ENCODE peak calls at places on chromosomes 13 and 19, in five cellular contexts. One of them, this sample, is unnamed. For H3K36me3, the result is how much of the 10 kb centered on the place peaks cover.

GRCh38 chr13:97346561-97347254 is 87.3 kb upstream of the RAP2A start:
- DNase-seq in adrenal gland: no peak
- DNase-seq in CD8-positive, alpha-beta T cell: no peak
- DNase-seq in Peyer's patch: no peak
- DNase-seq in CD4-positive, CD25-positive, alpha-beta regulatory T cell: no peak
- DNase-seq in this sample: no peak

GRCh38 chr19:2729943-2730818 is 9.0 kb upstream of the DIRAS1 start:
- DNase-seq in adrenal gland: no peak
- DNase-seq in CD8-positive, alpha-beta T cell: no peak
- DNase-seq in Peyer's patch: no peak
- DNase-seq in CD4-positive, CD25-positive, alpha-beta regulatory T cell: no peak
- DNase-seq in this sample: no peak

GRCh38 chr19:13681509-13681908 is 82.8 kb upstream of the MRI1 start:
- DNase-seq in adrenal gland: no peak
- DNase-seq in CD8-positive, alpha-beta T cell: no peak
- DNase-seq in Peyer's patch: no peak
- DNase-seq in CD4-positive, CD25-positive, alpha-beta regulatory T cell: no peak
- DNase-seq in this sample: no peak

GRCh38 chr19:907183-907853 is 5.7 kb downstream of the R3HDM4 start:
- DNase-seq in adrenal gland: no peak
- DNase-seq in CD8-positive, alpha-beta T cell: peak
- DNase-seq in Peyer's patch: peak
- DNase-seq in CD4-positive, CD25-positive, alpha-beta regulatory T cell: no peak
- DNase-seq in this sample: no peak

GRCh38 chr19:51514866-51515481 is 13.4 kb upstream of the SIGLEC12 start:
- DNase-seq in adrenal gland: no peak
- DNase-seq in CD8-positive, alpha-beta T cell: no peak
- DNase-seq in Peyer's patch: no peak
- DNase-seq in CD4-positive, CD25-positive, alpha-beta regulatory T cell: no peak
- DNase-seq in this sample: peak

GRCh38 chr19:9936151-9937000 is at the start of gene OLFM2:
- DNase-seq in adrenal gland: no peak
- DNase-seq in CD8-positive, alpha-beta T cell: no peak
- DNase-seq in Peyer's patch: no peak
- DNase-seq in CD4-positive, CD25-positive, alpha-beta regulatory T cell: no peak
- DNase-seq in this sample: no peak

GRCh38 chr13:21069561-21070004 is 8.2 kb upstream of the LATS2 start:
- DNase-seq in adrenal gland: peak
- DNase-seq in CD8-positive, alpha-beta T cell: no peak
- DNase-seq in Peyer's patch: no peak
- DNase-seq in CD4-positive, CD25-positive, alpha-beta regulatory T cell: no peak
- DNase-seq in this sample: peak

GRCh38 chr13:28499579-28499978 is 4.7 kb upstream of the FLT1 start:
- DNase-seq in adrenal gland: no peak
- DNase-seq in CD8-positive, alpha-beta T cell: no peak
- DNase-seq in Peyer's patch: no peak
- DNase-seq in CD4-positive, CD25-positive, alpha-beta regulatory T cell: no peak
- DNase-seq in this sample: no peak

GRCh38 chr13:23758783-23759527 is 130.2 kb downstream of the MIPEP start:
- DNase-seq in adrenal gland: no peak
- DNase-seq in CD8-positive, alpha-beta T cell: no peak
- DNase-seq in Peyer's patch: no peak
- DNase-seq in CD4-positive, CD25-positive, alpha-beta regulatory T cell: no peak
- DNase-seq in this sample: no peak

GRCh38 chr13:91722267-91722884 is 324.0 kb downstream of the GPC5 start:
- DNase-seq in adrenal gland: no peak
- DNase-seq in CD8-positive, alpha-beta T cell: no peak
- DNase-seq in Peyer's patch: no peak
- DNase-seq in CD4-positive, CD25-positive, alpha-beta regulatory T cell: no peak
- DNase-seq in this sample: peak

GRCh38 chr13:99956473-99957349 is 14.9 kb downstream of the ZIC5 start:
- DNase-seq in adrenal gland: no peak
- DNase-seq in CD8-positive, alpha-beta T cell: no peak
- DNase-seq in Peyer's patch: no peak
- DNase-seq in CD4-positive, CD25-positive, alpha-beta regulatory T cell: no peak
- DNase-seq in this sample: no peak

GRCh38 chr19:49488046-49488862 is 846 bp downstream of the RPL13A start:
- DNase-seq in adrenal gland: no peak
- DNase-seq in CD8-positive, alpha-beta T cell: no peak
- DNase-seq in Peyer's patch: no peak
- DNase-seq in CD4-positive, CD25-positive, alpha-beta regulatory T cell: no peak
- DNase-seq in this sample: no peak

GRCh38 chr13:43326100-43326499 is 302.7 kb downstream of the DNAJC15 start:
- DNase-seq in adrenal gland: no peak
- DNase-seq in CD8-positive, alpha-beta T cell: no peak
- DNase-seq in Peyer's patch: no peak
- DNase-seq in CD4-positive, CD25-positive, alpha-beta regulatory T cell: no peak
- DNase-seq in this sample: no peak
- H3K27ac ChIP-seq in adrenal gland: no peak
- H3K27ac ChIP-seq in CD8-positive, alpha-beta T cell: no peak
- H3K27ac ChIP-seq in Peyer's patch: no peak
- H3K27ac ChIP-seq in CD4-positive, CD25-positive, alpha-beta regulatory T cell: no peak
- H3K27ac ChIP-seq in this sample: no peak

DNA sequence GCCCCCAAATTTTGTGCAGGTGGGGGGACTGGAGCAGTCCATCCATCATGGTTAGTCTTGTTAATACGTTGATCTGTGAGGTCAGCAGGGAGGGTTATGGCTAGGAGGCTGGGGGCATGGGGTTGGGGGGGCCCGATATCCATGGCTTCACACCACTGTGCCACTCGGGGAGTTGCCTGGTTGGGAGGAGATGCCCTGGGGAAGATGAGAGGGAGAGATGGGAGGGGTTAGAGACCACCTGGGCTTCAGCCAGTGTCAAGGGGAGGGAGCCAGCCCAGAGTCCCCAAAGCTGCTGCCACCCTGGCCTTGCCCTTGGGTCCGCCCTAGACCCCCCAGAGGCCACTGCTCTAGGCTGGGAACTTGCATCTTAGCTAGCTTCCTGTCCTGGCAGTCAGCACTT is 1.8 kb upstream of the DMPK start:
- DNase-seq in adrenal gland: no peak
- DNase-seq in CD8-positive, alpha-beta T cell: no peak
- DNase-seq in Peyer's patch: no peak
- DNase-seq in CD4-positive, CD25-positive, alpha-beta regulatory T cell: no peak
- DNase-seq in this sample: no peak
- H3K36me3 ChIP-seq in adrenal gland: under half
- H3K36me3 ChIP-seq in CD8-positive, alpha-beta T cell: under half
- H3K36me3 ChIP-seq in Peyer's patch: under half
- H3K36me3 ChIP-seq in CD4-positive, CD25-positive, alpha-beta regulatory T cell: under half
- H3K36me3 ChIP-seq in this sample: under half

DNA sequence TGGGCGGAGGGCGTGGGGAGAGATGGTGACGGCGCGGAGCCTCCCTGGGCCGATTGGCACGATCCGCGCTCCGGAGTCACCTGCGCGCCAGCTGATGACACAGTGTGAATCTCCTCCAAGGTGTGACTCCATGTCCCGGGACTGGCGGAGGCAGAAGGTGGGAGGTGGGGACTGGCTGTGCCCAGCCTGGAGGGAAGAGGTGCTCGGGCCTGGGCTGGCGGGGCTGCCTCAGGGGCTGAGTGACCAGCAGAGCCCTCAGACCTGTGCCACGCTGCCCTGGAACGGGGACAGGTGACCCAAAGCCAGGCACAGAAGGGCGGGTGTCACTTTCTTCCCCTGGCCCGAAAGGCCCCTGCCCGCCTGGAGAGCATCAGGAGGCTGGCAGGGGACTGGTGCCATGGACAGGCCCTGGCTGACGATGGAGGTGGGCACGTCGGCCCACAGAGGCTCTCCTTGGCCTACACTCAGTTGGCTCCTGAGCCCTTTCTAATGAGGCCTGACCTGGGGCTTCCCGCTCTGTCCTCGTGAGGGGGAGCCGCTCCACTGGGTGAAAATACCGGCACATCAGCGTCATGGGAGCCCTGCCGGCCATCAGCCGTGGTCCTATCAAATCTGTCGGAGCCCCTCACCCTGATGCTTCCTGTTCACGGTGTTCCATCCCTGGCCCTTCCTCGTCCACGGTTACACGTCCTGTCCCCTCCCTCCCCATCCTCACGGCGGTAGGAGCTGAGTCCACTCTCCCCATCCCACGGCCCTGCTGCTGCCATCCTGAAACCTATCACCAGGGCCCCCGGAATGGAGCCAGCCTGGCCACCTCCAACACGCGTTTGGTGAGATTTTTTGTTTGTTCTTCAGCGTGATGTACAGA is 75.6 kb downstream of the SPACA7 start:
- DNase-seq in adrenal gland: no peak
- DNase-seq in CD8-positive, alpha-beta T cell: no peak
- DNase-seq in Peyer's patch: no peak
- DNase-seq in CD4-positive, CD25-positive, alpha-beta regulatory T cell: no peak
- DNase-seq in this sample: no peak
- H3K27ac ChIP-seq in adrenal gland: no peak
- H3K27ac ChIP-seq in CD8-positive, alpha-beta T cell: no peak
- H3K27ac ChIP-seq in Peyer's patch: no peak
- H3K27ac ChIP-seq in CD4-positive, CD25-positive, alpha-beta regulatory T cell: no peak
- H3K27ac ChIP-seq in this sample: no peak

DNA sequence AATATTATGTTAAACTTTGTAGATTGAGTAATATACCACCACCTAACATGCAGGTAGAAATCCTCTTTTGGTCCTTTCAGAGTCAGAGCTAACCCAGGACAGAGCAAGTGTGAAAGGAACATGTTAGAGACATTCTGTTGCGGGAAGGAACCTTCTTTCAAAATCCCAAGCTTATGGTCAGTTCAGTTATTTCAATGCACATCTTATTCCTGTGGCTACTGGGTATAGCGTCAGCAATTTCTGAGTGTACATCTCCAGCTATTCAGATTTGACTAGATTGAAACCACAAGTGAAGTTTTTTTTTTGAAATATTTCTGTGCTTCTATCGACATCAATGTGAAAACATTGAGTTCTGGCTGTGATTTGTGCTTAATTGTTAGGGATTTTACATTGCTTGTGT is 165.3 kb downstream of the LMO7 start:
- DNase-seq in adrenal gland: no peak
- DNase-seq in CD8-positive, alpha-beta T cell: no peak
- DNase-seq in Peyer's patch: no peak
- DNase-seq in CD4-positive, CD25-positive, alpha-beta regulatory T cell: no peak
- DNase-seq in this sample: no peak
- H3K36me3 ChIP-seq in adrenal gland: under half
- H3K36me3 ChIP-seq in CD8-positive, alpha-beta T cell: under half
- H3K36me3 ChIP-seq in Peyer's patch: under half
- H3K36me3 ChIP-seq in CD4-positive, CD25-positive, alpha-beta regulatory T cell: under half
- H3K36me3 ChIP-seq in this sample: under half

GRCh38 chr13:30453727-30454126 is 12.0 kb downstream of the HMGB1 start:
- DNase-seq in adrenal gland: no peak
- DNase-seq in CD8-positive, alpha-beta T cell: no peak
- DNase-seq in Peyer's patch: no peak
- DNase-seq in CD4-positive, CD25-positive, alpha-beta regulatory T cell: no peak
- DNase-seq in this sample: no peak
- H3K27ac ChIP-seq in adrenal gland: no peak
- H3K27ac ChIP-seq in CD8-positive, alpha-beta T cell: no peak
- H3K27ac ChIP-seq in Peyer's patch: no peak
- H3K27ac ChIP-seq in CD4-positive, CD25-positive, alpha-beta regulatory T cell: no peak
- H3K27ac ChIP-seq in this sample: no peak

DNA sequence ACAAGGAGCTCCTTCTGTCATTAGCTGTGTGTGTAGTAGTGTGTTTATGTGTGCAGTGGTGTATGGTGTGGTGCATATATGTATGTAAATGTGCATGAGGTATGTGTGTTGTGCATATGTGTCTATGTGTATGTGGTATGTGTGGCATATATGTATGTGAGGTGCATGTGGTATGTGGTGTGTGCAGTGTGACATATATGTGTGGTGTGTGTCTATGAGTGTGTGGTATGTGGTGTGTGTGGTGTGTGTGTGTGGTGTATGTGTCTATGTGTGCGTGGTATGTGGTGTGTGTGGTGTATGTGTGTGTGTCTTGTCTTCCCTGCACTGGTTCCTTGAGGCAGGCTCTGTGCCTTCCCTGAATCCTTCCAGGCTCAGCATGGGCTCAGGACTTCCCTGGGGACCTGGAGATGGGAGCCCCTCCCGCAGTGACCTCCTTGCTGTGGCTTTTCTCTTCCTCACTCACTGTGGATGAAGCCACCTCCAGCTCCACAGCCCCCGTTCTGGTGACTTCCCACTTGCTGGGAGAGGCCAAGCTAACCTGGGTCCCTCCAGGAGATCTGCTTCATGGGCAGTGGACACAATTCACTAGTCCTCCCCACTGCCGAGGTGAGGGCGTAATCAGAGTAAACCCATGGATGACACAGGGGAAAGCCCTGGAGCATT is 64.2 kb downstream of the CCDC70 start:
- DNase-seq in adrenal gland: no peak
- DNase-seq in CD8-positive, alpha-beta T cell: no peak
- DNase-seq in Peyer's patch: no peak
- DNase-seq in CD4-positive, CD25-positive, alpha-beta regulatory T cell: no peak
- DNase-seq in this sample: no peak
- H3K36me3 ChIP-seq in adrenal gland: under half
- H3K36me3 ChIP-seq in CD8-positive, alpha-beta T cell: under half
- H3K36me3 ChIP-seq in Peyer's patch: under half
- H3K36me3 ChIP-seq in CD4-positive, CD25-positive, alpha-beta regulatory T cell: under half
- H3K36me3 ChIP-seq in this sample: under half